ENCODE peak calls at places on chromosome 4, in eight cellular contexts. H is ovary, Q is transverse colon, M is prostate gland, T is endothelial cell of umbilical vein, Y is adrenal gland, S is heart left ventricle, I is spleen. E is an unnamed sample.

GRCh38 chr4:53963786-53964185 is 100.6 kb downstream of the CHIC2 start:
- DNase-seq in H (no peak), Q (no peak), M (no peak), T (peak), Y (no peak), S (no peak), I (no peak), E (no peak)

GRCh38 chr4:47704693-47705325 is 133.1 kb downstream of the CORIN start:
- DNase-seq in H (no peak), Q (no peak), M (peak), T (peak), Y (no peak), S (peak), I (no peak), E (peak)

GRCh38 chr4:16617416-16617815 is 281.0 kb downstream of the LDB2 start:
- DNase-seq in H (no peak), Q (no peak), M (no peak), T (no peak), Y (no peak), S (no peak), I (no peak), E (no peak)

GRCh38 chr4:93394488-93395185 is 433.9 kb upstream of the ATOH1 start:
- DNase-seq in H (no peak), Q (no peak), M (no peak), T (peak), Y (no peak), S (no peak), I (no peak), E (no peak)

GRCh38 chr4:86991998-86992397 is 57.2 kb downstream of the AFF1 start:
- DNase-seq in H (no peak), Q (no peak), M (no peak), T (no peak), Y (no peak), S (no peak), I (no peak), E (no peak)

GRCh38 chr4:16082424-16083216 is 1.2 kb downstream of the PROM1 start:
- DNase-seq in H (peak), Q (peak), M (no peak), T (peak), Y (peak), S (peak), I (peak), E (no peak)

GRCh38 chr4:176404591-176404990 is 84.8 kb downstream of the SPCS3 start:
- DNase-seq in H (no peak), Q (no peak), M (no peak), T (no peak), Y (no peak), S (no peak), I (no peak), E (no peak)

GRCh38 chr4:184695178-184695896 is 38.6 kb downstream of the CENPU start:
- DNase-seq in H (no peak), Q (no peak), M (no peak), T (no peak), Y (no peak), S (no peak), I (no peak), E (no peak)

GRCh38 chr4:52833941-52834525 is 28.1 kb upstream of the RASL11B start:
- DNase-seq in H (no peak), Q (no peak), M (no peak), T (no peak), Y (no peak), S (no peak), I (no peak), E (no peak)

GRCh38 chr4:60805500-60806313 is 394.4 kb upstream of the ADGRL3 start:
- DNase-seq in H (no peak), Q (no peak), M (no peak), T (no peak), Y (no peak), S (no peak), I (no peak), E (no peak)

DNA sequence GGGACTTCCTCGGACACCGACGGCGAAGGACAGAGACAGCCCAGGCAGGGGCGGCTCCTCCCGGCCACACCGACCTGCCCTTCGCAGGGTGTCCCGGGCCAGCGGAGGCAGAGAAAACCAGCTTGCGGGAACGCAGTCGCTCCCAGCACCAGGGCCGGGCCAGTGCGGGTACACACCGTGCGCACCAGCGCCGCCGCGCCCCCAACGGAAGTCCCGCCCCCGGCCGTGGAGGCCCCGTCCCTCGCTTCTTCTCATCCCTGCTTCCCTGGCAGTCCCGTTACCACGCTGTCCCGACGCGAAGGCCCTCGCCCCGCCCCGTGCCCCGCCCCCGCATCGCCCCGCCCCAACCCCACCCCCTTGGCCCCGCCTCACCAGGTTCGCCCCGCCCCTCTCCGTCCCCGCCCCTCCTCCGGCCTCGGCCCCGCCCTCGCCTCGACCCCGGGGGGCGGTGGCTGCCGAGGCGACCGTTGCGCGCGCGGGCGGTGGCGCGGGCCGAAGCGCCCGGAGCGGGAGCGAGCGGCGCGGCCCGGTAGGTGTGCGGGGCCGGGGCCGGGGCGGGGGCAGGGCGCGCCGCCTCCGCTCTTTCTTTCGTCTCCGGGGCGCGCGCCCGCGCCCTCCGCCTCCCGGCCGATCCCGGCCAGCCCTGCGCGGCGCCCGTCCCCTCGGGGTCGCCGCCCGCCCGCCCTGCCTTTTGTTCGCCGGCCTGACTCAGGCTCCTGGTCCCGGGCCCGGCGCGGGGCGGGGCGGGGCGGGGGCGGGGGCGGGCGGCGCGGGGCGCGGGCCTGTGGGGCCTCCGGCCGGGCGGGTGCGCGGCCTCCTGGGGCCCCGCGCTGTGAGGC is at the start of gene RGS12:
- DNase-seq in H (peak), Q (peak), M (peak), T (peak), Y (peak), S (peak), I (peak), E (peak)
- TF ChIP-seq POLR2A in H (peak), Q (peak), M (peak), T (peak), Y (peak), S (peak), I (peak), E (peak)

GRCh38 chr4:7514789-7515188 is 80.1 kb upstream of the PSAPL1 start:
- DNase-seq in H (no peak), Q (no peak), M (no peak), T (no peak), Y (no peak), S (no peak), I (no peak), E (no peak)
- TF ChIP-seq POLR2A in H (no peak), Q (no peak), M (no peak), T (no peak), Y (no peak), S (no peak), I (no peak), E (no peak)

GRCh38 chr4:124060261-124060918 is 652.1 kb downstream of the ANKRD50 start:
- DNase-seq in H (peak), Q (peak), M (peak), T (peak), Y (peak), S (no peak), I (no peak), E (no peak)
- TF ChIP-seq POLR2A in H (no peak), Q (no peak), M (no peak), T (no peak), Y (no peak), S (no peak), I (no peak), E (no peak)

GRCh38 chr4:26583865-26584652 is at the start of gene TBC1D19:
- DNase-seq in H (peak), Q (peak), M (peak), T (peak), Y (peak), S (peak), I (peak), E (peak)
- TF ChIP-seq POLR2A in H (no peak), Q (peak), M (peak), T (peak), Y (peak), S (no peak), I (no peak), E (peak)